ENCODE peak calls at places on chromosome 22, in six cellular contexts. One of them, this sample, is unnamed. For H3K27me3, the result is how much of the 10 kb centered on the place peaks cover.

GRCh38 chr22:46547883-46548244 is 10.4 kb upstream of the CELSR1 start:
- DNase-seq in HAP-1: no peak
- DNase-seq in cardiac muscle cell: no peak
- DNase-seq in heart left ventricle: peak
- DNase-seq in psoas muscle: peak
- DNase-seq in IMR-90: peak
- DNase-seq in this sample: no peak

GRCh38 chr22:32219030-32219429 is 14.2 kb upstream of the RFPL2 start:
- DNase-seq in HAP-1: no peak
- DNase-seq in heart left ventricle: no peak
- DNase-seq in cardiac muscle cell: no peak
- DNase-seq in psoas muscle: no peak
- DNase-seq in IMR-90: no peak
- DNase-seq in this sample: no peak

GRCh38 chr22:30705710-30706651 is 11.3 kb downstream of the OSBP2 start:
- DNase-seq in heart left ventricle: no peak
- DNase-seq in psoas muscle: no peak
- DNase-seq in HAP-1: no peak
- DNase-seq in cardiac muscle cell: no peak
- DNase-seq in IMR-90: peak
- DNase-seq in this sample: no peak

GRCh38 chr22:37179126-37179470 is 8.9 kb downstream of the C1QTNF6 start:
- DNase-seq in psoas muscle: peak
- DNase-seq in cardiac muscle cell: no peak
- DNase-seq in IMR-90: no peak
- DNase-seq in HAP-1: no peak
- DNase-seq in heart left ventricle: no peak
- DNase-seq in this sample: no peak

GRCh38 chr22:30564766-30565118 is 9.7 kb downstream of the GAL3ST1 start:
- DNase-seq in cardiac muscle cell: no peak
- DNase-seq in heart left ventricle: no peak
- DNase-seq in IMR-90: no peak
- DNase-seq in psoas muscle: no peak
- DNase-seq in HAP-1: no peak
- DNase-seq in this sample: no peak

GRCh38 chr22:43566561-43567332 is 154.9 kb downstream of the MPPED1 start:
- DNase-seq in HAP-1: no peak
- DNase-seq in psoas muscle: no peak
- DNase-seq in heart left ventricle: no peak
- DNase-seq in cardiac muscle cell: no peak
- DNase-seq in IMR-90: no peak
- DNase-seq in this sample: no peak

GRCh38 chr22:29000225-29000556 is 61.4 kb downstream of the C22orf31 start:
- DNase-seq in IMR-90: no peak
- DNase-seq in heart left ventricle: no peak
- DNase-seq in HAP-1: peak
- DNase-seq in cardiac muscle cell: no peak
- DNase-seq in psoas muscle: no peak
- DNase-seq in this sample: no peak

GRCh38 chr22:35299217-35299716 is 427 bp upstream of the TOM1 start:
- DNase-seq in HAP-1: no peak
- DNase-seq in psoas muscle: no peak
- DNase-seq in IMR-90: no peak
- DNase-seq in cardiac muscle cell: no peak
- DNase-seq in heart left ventricle: no peak
- DNase-seq in this sample: no peak

GRCh38 chr22:31093090-31093850 is 12.2 kb downstream of the SMTN start:
- DNase-seq in IMR-90: no peak
- DNase-seq in psoas muscle: peak
- DNase-seq in heart left ventricle: peak
- DNase-seq in cardiac muscle cell: peak
- DNase-seq in HAP-1: no peak
- DNase-seq in this sample: no peak

GRCh38 chr22:48106215-48106614 is 1343.8 kb downstream of the TBC1D22A start:
- DNase-seq in heart left ventricle: no peak
- DNase-seq in IMR-90: no peak
- DNase-seq in HAP-1: no peak
- DNase-seq in psoas muscle: no peak
- DNase-seq in cardiac muscle cell: no peak
- DNase-seq in this sample: no peak

GRCh38 chr22:40603088-40603605 is 33.4 kb downstream of the MRTFA start:
- DNase-seq in cardiac muscle cell: no peak
- DNase-seq in heart left ventricle: no peak
- DNase-seq in IMR-90: peak
- DNase-seq in HAP-1: peak
- DNase-seq in psoas muscle: no peak
- DNase-seq in this sample: no peak

GRCh38 chr22:47038206-47038835 is 275.9 kb downstream of the TBC1D22A start:
- DNase-seq in cardiac muscle cell: no peak
- DNase-seq in heart left ventricle: no peak
- DNase-seq in IMR-90: no peak
- DNase-seq in HAP-1: no peak
- DNase-seq in psoas muscle: peak
- DNase-seq in this sample: no peak

GRCh38 chr22:35863432-35863831 is 145.8 kb downstream of the APOL5 start:
- DNase-seq in psoas muscle: no peak
- DNase-seq in heart left ventricle: no peak
- DNase-seq in cardiac muscle cell: no peak
- DNase-seq in IMR-90: no peak
- DNase-seq in HAP-1: no peak
- DNase-seq in this sample: no peak

GRCh38 chr22:47452184-47452583 is 689.7 kb downstream of the TBC1D22A start:
- DNase-seq in IMR-90: no peak
- DNase-seq in cardiac muscle cell: no peak
- DNase-seq in HAP-1: peak
- DNase-seq in heart left ventricle: no peak
- DNase-seq in psoas muscle: no peak
- DNase-seq in this sample: no peak

GRCh38 chr22:37999640-38000272 is 15.4 kb upstream of the SOX10 start:
- DNase-seq in heart left ventricle: no peak
- DNase-seq in psoas muscle: peak
- DNase-seq in HAP-1: no peak
- DNase-seq in cardiac muscle cell: no peak
- DNase-seq in IMR-90: peak
- DNase-seq in this sample: no peak

GRCh38 chr22:20577549-20577975 is 70.2 kb downstream of the MED15 start:
- DNase-seq in IMR-90: no peak
- DNase-seq in heart left ventricle: no peak
- DNase-seq in cardiac muscle cell: no peak
- DNase-seq in HAP-1: no peak
- DNase-seq in psoas muscle: no peak
- DNase-seq in this sample: no peak

GRCh38 chr22:25903294-25903693 is 161.3 kb downstream of the MYO18B start:
- DNase-seq in HAP-1: no peak
- DNase-seq in psoas muscle: no peak
- DNase-seq in cardiac muscle cell: no peak
- DNase-seq in heart left ventricle: no peak
- DNase-seq in IMR-90: no peak
- DNase-seq in this sample: peak

GRCh38 chr22:35620624-35621245 is 3.6 kb upstream of the MB start:
- DNase-seq in IMR-90: peak
- DNase-seq in heart left ventricle: peak
- DNase-seq in HAP-1: no peak
- DNase-seq in psoas muscle: peak
- DNase-seq in cardiac muscle cell: peak
- DNase-seq in this sample: no peak

GRCh38 chr22:41382610-41383009 is 868 bp downstream of the TEF start:
- DNase-seq in cardiac muscle cell: no peak
- DNase-seq in heart left ventricle: peak
- DNase-seq in psoas muscle: peak
- DNase-seq in HAP-1: no peak
- DNase-seq in IMR-90: no peak
- DNase-seq in this sample: no peak

GRCh38 chr22:36409911-36410756 is 22.4 kb upstream of the MYH9 start:
- DNase-seq in IMR-90: no peak
- DNase-seq in cardiac muscle cell: peak
- DNase-seq in psoas muscle: peak
- DNase-seq in HAP-1: no peak
- DNase-seq in heart left ventricle: peak
- DNase-seq in this sample: peak

GRCh38 chr22:27113211-27114030 is 456.0 kb downstream of the MIAT start:
- DNase-seq in heart left ventricle: peak
- DNase-seq in IMR-90: peak
- DNase-seq in cardiac muscle cell: no peak
- DNase-seq in psoas muscle: peak
- DNase-seq in HAP-1: no peak
- DNase-seq in this sample: no peak

GRCh38 chr22:49640366-49641095 is 187.1 kb downstream of the BRD1 start:
- DNase-seq in IMR-90: no peak
- DNase-seq in HAP-1: no peak
- DNase-seq in psoas muscle: no peak
- DNase-seq in heart left ventricle: no peak
- DNase-seq in cardiac muscle cell: no peak
- DNase-seq in this sample: no peak
- H3K27me3 ChIP-seq in IMR-90: under half
- H3K27me3 ChIP-seq in HAP-1: under half
- H3K27me3 ChIP-seq in psoas muscle: under half
- H3K27me3 ChIP-seq in heart left ventricle: under half
- H3K27me3 ChIP-seq in cardiac muscle cell: under half
- H3K27me3 ChIP-seq in this sample: under half

GRCh38 chr22:49905465-49905864 is 12.8 kb downstream of the ALG12 start:
- DNase-seq in IMR-90: no peak
- DNase-seq in cardiac muscle cell: no peak
- DNase-seq in HAP-1: no peak
- DNase-seq in heart left ventricle: no peak
- DNase-seq in psoas muscle: peak
- DNase-seq in this sample: no peak
- H3K27me3 ChIP-seq in IMR-90: under half
- H3K27me3 ChIP-seq in cardiac muscle cell: under half
- H3K27me3 ChIP-seq in HAP-1: under half
- H3K27me3 ChIP-seq in heart left ventricle: under half
- H3K27me3 ChIP-seq in psoas muscle: under half
- H3K27me3 ChIP-seq in this sample: under half

GRCh38 chr22:44876921-44877320 is 124.5 kb downstream of the ARHGAP8 start:
- DNase-seq in heart left ventricle: no peak
- DNase-seq in HAP-1: no peak
- DNase-seq in cardiac muscle cell: no peak
- DNase-seq in IMR-90: no peak
- DNase-seq in psoas muscle: peak
- DNase-seq in this sample: no peak
- H3K27me3 ChIP-seq in heart left ventricle: under half
- H3K27me3 ChIP-seq in HAP-1: under half
- H3K27me3 ChIP-seq in cardiac muscle cell: under half
- H3K27me3 ChIP-seq in IMR-90: under half
- H3K27me3 ChIP-seq in psoas muscle: under half
- H3K27me3 ChIP-seq in this sample: under half

GRCh38 chr22:39279170-39279850 is 34.5 kb upstream of the PDGFB start:
- DNase-seq in psoas muscle: no peak
- DNase-seq in HAP-1: no peak
- DNase-seq in heart left ventricle: no peak
- DNase-seq in IMR-90: no peak
- DNase-seq in cardiac muscle cell: no peak
- DNase-seq in this sample: no peak

GRCh38 chr22:39278040-39278439 is 33.3 kb upstream of the PDGFB start:
- DNase-seq in psoas muscle: peak
- DNase-seq in heart left ventricle: peak
- DNase-seq in HAP-1: no peak
- DNase-seq in IMR-90: peak
- DNase-seq in cardiac muscle cell: no peak
- DNase-seq in this sample: no peak

GRCh38 chr22:39281126-39281525 is 36.3 kb upstream of the PDGFB start:
- DNase-seq in psoas muscle: no peak
- DNase-seq in cardiac muscle cell: no peak
- DNase-seq in HAP-1: no peak
- DNase-seq in heart left ventricle: no peak
- DNase-seq in IMR-90: no peak
- DNase-seq in this sample: no peak

GRCh38 chr22:39282642-39283311 is 36.6 kb downstream of the RPL3 start:
- DNase-seq in psoas muscle: peak
- DNase-seq in HAP-1: no peak
- DNase-seq in cardiac muscle cell: no peak
- DNase-seq in heart left ventricle: no peak
- DNase-seq in IMR-90: no peak
- DNase-seq in this sample: no peak

GRCh38 chr22:39280250-39280649 is 35.5 kb upstream of the PDGFB start:
- DNase-seq in cardiac muscle cell: no peak
- DNase-seq in HAP-1: no peak
- DNase-seq in psoas muscle: no peak
- DNase-seq in IMR-90: no peak
- DNase-seq in heart left ventricle: no peak
- DNase-seq in this sample: no peak
- H3K27me3 ChIP-seq in cardiac muscle cell: under half
- H3K27me3 ChIP-seq in HAP-1: under half
- H3K27me3 ChIP-seq in psoas muscle: under half
- H3K27me3 ChIP-seq in IMR-90: under half
- H3K27me3 ChIP-seq in heart left ventricle: under half
- H3K27me3 ChIP-seq in this sample: under half

GRCh38 chr22:21971858-21972275 is 10.7 kb downstream of the TOP3B start:
- DNase-seq in psoas muscle: no peak
- DNase-seq in IMR-90: no peak
- DNase-seq in cardiac muscle cell: no peak
- DNase-seq in heart left ventricle: no peak
- DNase-seq in HAP-1: no peak
- DNase-seq in this sample: no peak

GRCh38 chr22:21974058-21974649 is 8.4 kb downstream of the TOP3B start:
- DNase-seq in heart left ventricle: no peak
- DNase-seq in psoas muscle: peak
- DNase-seq in HAP-1: no peak
- DNase-seq in cardiac muscle cell: no peak
- DNase-seq in IMR-90: no peak
- DNase-seq in this sample: no peak

GRCh38 chr22:21970800-21971617 is 11.6 kb downstream of the TOP3B start:
- DNase-seq in heart left ventricle: no peak
- DNase-seq in IMR-90: no peak
- DNase-seq in HAP-1: no peak
- DNase-seq in cardiac muscle cell: no peak
- DNase-seq in psoas muscle: no peak
- DNase-seq in this sample: no peak

GRCh38 chr22:21972293-21972779 is 10.3 kb downstream of the TOP3B start:
- DNase-seq in heart left ventricle: no peak
- DNase-seq in cardiac muscle cell: peak
- DNase-seq in IMR-90: peak
- DNase-seq in HAP-1: peak
- DNase-seq in psoas muscle: no peak
- DNase-seq in this sample: no peak

GRCh38 chr22:21972806-21973205 is 9.8 kb downstream of the TOP3B start:
- DNase-seq in cardiac muscle cell: no peak
- DNase-seq in IMR-90: no peak
- DNase-seq in psoas muscle: no peak
- DNase-seq in HAP-1: no peak
- DNase-seq in heart left ventricle: no peak
- DNase-seq in this sample: no peak
- H3K27me3 ChIP-seq in cardiac muscle cell: under half
- H3K27me3 ChIP-seq in IMR-90: under half
- H3K27me3 ChIP-seq in psoas muscle: under half
- H3K27me3 ChIP-seq in HAP-1: under half
- H3K27me3 ChIP-seq in heart left ventricle: under half
- H3K27me3 ChIP-seq in this sample: under half

DNA sequence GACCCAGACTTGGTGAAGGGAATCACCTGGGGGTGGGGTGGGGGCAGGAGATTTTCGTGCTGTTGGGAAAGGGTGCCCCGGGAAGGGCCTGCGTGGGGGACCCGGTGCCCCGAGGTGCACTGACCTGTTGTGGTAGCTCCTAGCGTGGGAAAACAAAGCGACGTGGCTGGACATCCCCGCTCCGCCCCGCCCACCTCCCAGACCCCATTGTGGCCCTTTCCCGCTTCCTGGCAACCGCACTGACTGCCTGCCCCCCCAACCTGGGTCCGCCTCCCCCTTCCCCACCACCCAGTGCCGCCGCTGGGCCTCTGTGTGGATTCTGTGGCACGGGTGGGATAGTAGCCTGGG is 2.5 kb upstream of the TYMP start:
- DNase-seq in IMR-90: no peak
- DNase-seq in heart left ventricle: peak
- DNase-seq in HAP-1: no peak
- DNase-seq in cardiac muscle cell: no peak
- DNase-seq in psoas muscle: no peak
- DNase-seq in this sample: no peak
- H3K27me3 ChIP-seq in IMR-90: under half
- H3K27me3 ChIP-seq in heart left ventricle: under half
- H3K27me3 ChIP-seq in HAP-1: under half
- H3K27me3 ChIP-seq in cardiac muscle cell: under half
- H3K27me3 ChIP-seq in psoas muscle: under half
- H3K27me3 ChIP-seq in this sample: under half

This sample was measured in iPS DF 6.9.